ENCODE peak calls at places on chromosomes 2 and 18, in nine cellular contexts. One of them, this sample, is unnamed.

GRCh38 chr2:159736048-159736447 is 23.7 kb downstream of the MARCHF7 start:
- DNase-seq in hypothalamus: no peak
- DNase-seq in putamen: no peak
- DNase-seq in NCI-H82: no peak
- DNase-seq in GM20000: no peak
- DNase-seq in NCI-H2081 treated with DMSO at 0.1 percent for 48 hours: no peak
- DNase-seq in B cell: no peak
- DNase-seq in stimulated activated CD4-positive, alpha-beta T cell treated with anti-CD3 and anti-CD28 coated beads, Interleukin-1b, Interleukin-23, amount 100 ng/mL, for 1 hour: no peak
- DNase-seq in T follicular helper cell: no peak
- DNase-seq in this sample: no peak

GRCh38 chr2:233085037-233085838 is 25.1 kb downstream of the INPP5D start:
- DNase-seq in GM20000: no peak
- DNase-seq in stimulated activated CD4-positive, alpha-beta T cell treated with anti-CD3 and anti-CD28 coated beads, Interleukin-1b, Interleukin-23, amount 100 ng/mL, for 1 hour: no peak
- DNase-seq in NCI-H2081 treated with DMSO at 0.1 percent for 48 hours: no peak
- DNase-seq in hypothalamus: no peak
- DNase-seq in T follicular helper cell: no peak
- DNase-seq in B cell: no peak
- DNase-seq in NCI-H82: no peak
- DNase-seq in putamen: no peak
- DNase-seq in this sample: no peak

GRCh38 chr2:9528036-9528787 is 27.4 kb downstream of the ADAM17 start:
- DNase-seq in NCI-H2081 treated with DMSO at 0.1 percent for 48 hours: no peak
- DNase-seq in T follicular helper cell: no peak
- DNase-seq in stimulated activated CD4-positive, alpha-beta T cell treated with anti-CD3 and anti-CD28 coated beads, Interleukin-1b, Interleukin-23, amount 100 ng/mL, for 1 hour: no peak
- DNase-seq in NCI-H82: no peak
- DNase-seq in hypothalamus: no peak
- DNase-seq in B cell: no peak
- DNase-seq in putamen: no peak
- DNase-seq in GM20000: no peak
- DNase-seq in this sample: no peak

GRCh38 chr2:11930211-11930761 is 183.9 kb downstream of the LPIN1 start:
- DNase-seq in GM20000: no peak
- DNase-seq in putamen: no peak
- DNase-seq in T follicular helper cell: no peak
- DNase-seq in B cell: no peak
- DNase-seq in NCI-H2081 treated with DMSO at 0.1 percent for 48 hours: no peak
- DNase-seq in stimulated activated CD4-positive, alpha-beta T cell treated with anti-CD3 and anti-CD28 coated beads, Interleukin-1b, Interleukin-23, amount 100 ng/mL, for 1 hour: no peak
- DNase-seq in hypothalamus: no peak
- DNase-seq in NCI-H82: no peak
- DNase-seq in this sample: no peak

GRCh38 chr2:127560929-127561275 is 25.4 kb downstream of the MYO7B start:
- DNase-seq in B cell: no peak
- DNase-seq in putamen: no peak
- DNase-seq in NCI-H82: no peak
- DNase-seq in hypothalamus: no peak
- DNase-seq in stimulated activated CD4-positive, alpha-beta T cell treated with anti-CD3 and anti-CD28 coated beads, Interleukin-1b, Interleukin-23, amount 100 ng/mL, for 1 hour: no peak
- DNase-seq in T follicular helper cell: no peak
- DNase-seq in GM20000: no peak
- DNase-seq in NCI-H2081 treated with DMSO at 0.1 percent for 48 hours: no peak
- DNase-seq in this sample: no peak

GRCh38 chr2:207163053-207163814 is 2.5 kb downstream of the KLF7 start:
- DNase-seq in stimulated activated CD4-positive, alpha-beta T cell treated with anti-CD3 and anti-CD28 coated beads, Interleukin-1b, Interleukin-23, amount 100 ng/mL, for 1 hour: no peak
- DNase-seq in B cell: no peak
- DNase-seq in T follicular helper cell: no peak
- DNase-seq in GM20000: no peak
- DNase-seq in hypothalamus: no peak
- DNase-seq in NCI-H82: peak
- DNase-seq in NCI-H2081 treated with DMSO at 0.1 percent for 48 hours: no peak
- DNase-seq in putamen: peak
- DNase-seq in this sample: no peak

GRCh38 chr2:235678712-235679111 is 184.9 kb downstream of the AGAP1 start:
- DNase-seq in B cell: no peak
- DNase-seq in hypothalamus: no peak
- DNase-seq in T follicular helper cell: no peak
- DNase-seq in NCI-H82: peak
- DNase-seq in NCI-H2081 treated with DMSO at 0.1 percent for 48 hours: no peak
- DNase-seq in putamen: no peak
- DNase-seq in stimulated activated CD4-positive, alpha-beta T cell treated with anti-CD3 and anti-CD28 coated beads, Interleukin-1b, Interleukin-23, amount 100 ng/mL, for 1 hour: no peak
- DNase-seq in GM20000: no peak
- DNase-seq in this sample: no peak

GRCh38 chr18:5630057-5630765 is 86.4 kb upstream of the EPB41L3 start:
- DNase-seq in T follicular helper cell: no peak
- DNase-seq in B cell: no peak
- DNase-seq in GM20000: peak
- DNase-seq in NCI-H2081 treated with DMSO at 0.1 percent for 48 hours: no peak
- DNase-seq in NCI-H82: peak
- DNase-seq in stimulated activated CD4-positive, alpha-beta T cell treated with anti-CD3 and anti-CD28 coated beads, Interleukin-1b, Interleukin-23, amount 100 ng/mL, for 1 hour: no peak
- DNase-seq in hypothalamus: no peak
- DNase-seq in putamen: peak
- DNase-seq in this sample: no peak

GRCh38 chr2:61951876-61952275 is 46.4 kb downstream of the COMMD1 start:
- DNase-seq in T follicular helper cell: no peak
- DNase-seq in B cell: no peak
- DNase-seq in stimulated activated CD4-positive, alpha-beta T cell treated with anti-CD3 and anti-CD28 coated beads, Interleukin-1b, Interleukin-23, amount 100 ng/mL, for 1 hour: no peak
- DNase-seq in hypothalamus: no peak
- DNase-seq in NCI-H2081 treated with DMSO at 0.1 percent for 48 hours: no peak
- DNase-seq in putamen: no peak
- DNase-seq in GM20000: no peak
- DNase-seq in NCI-H82: no peak
- DNase-seq in this sample: no peak

GRCh38 chr2:68292108-68292710 is 27.5 kb downstream of the CNRIP1 start:
- DNase-seq in GM20000: peak
- DNase-seq in T follicular helper cell: peak
- DNase-seq in hypothalamus: no peak
- DNase-seq in stimulated activated CD4-positive, alpha-beta T cell treated with anti-CD3 and anti-CD28 coated beads, Interleukin-1b, Interleukin-23, amount 100 ng/mL, for 1 hour: no peak
- DNase-seq in putamen: no peak
- DNase-seq in NCI-H2081 treated with DMSO at 0.1 percent for 48 hours: no peak
- DNase-seq in B cell: no peak
- DNase-seq in NCI-H82: peak
- DNase-seq in this sample: no peak

GRCh38 chr2:14520385-14520945 is 112.1 kb upstream of the LRATD1 start:
- DNase-seq in T follicular helper cell: no peak
- DNase-seq in GM20000: no peak
- DNase-seq in NCI-H2081 treated with DMSO at 0.1 percent for 48 hours: no peak
- DNase-seq in stimulated activated CD4-positive, alpha-beta T cell treated with anti-CD3 and anti-CD28 coated beads, Interleukin-1b, Interleukin-23, amount 100 ng/mL, for 1 hour: no peak
- DNase-seq in hypothalamus: no peak
- DNase-seq in NCI-H82: no peak
- DNase-seq in B cell: no peak
- DNase-seq in putamen: peak
- DNase-seq in this sample: no peak

GRCh38 chr2:198873771-198874501 is 583.8 kb downstream of the SATB2 start:
- DNase-seq in NCI-H82: no peak
- DNase-seq in NCI-H2081 treated with DMSO at 0.1 percent for 48 hours: no peak
- DNase-seq in stimulated activated CD4-positive, alpha-beta T cell treated with anti-CD3 and anti-CD28 coated beads, Interleukin-1b, Interleukin-23, amount 100 ng/mL, for 1 hour: no peak
- DNase-seq in GM20000: no peak
- DNase-seq in putamen: no peak
- DNase-seq in T follicular helper cell: no peak
- DNase-seq in hypothalamus: no peak
- DNase-seq in B cell: no peak
- DNase-seq in this sample: no peak

GRCh38 chr2:219284501-219285347 is 5.6 kb downstream of the DNAJB2 start:
- DNase-seq in T follicular helper cell: no peak
- DNase-seq in putamen: no peak
- DNase-seq in hypothalamus: no peak
- DNase-seq in B cell: no peak
- DNase-seq in NCI-H2081 treated with DMSO at 0.1 percent for 48 hours: no peak
- DNase-seq in GM20000: no peak
- DNase-seq in stimulated activated CD4-positive, alpha-beta T cell treated with anti-CD3 and anti-CD28 coated beads, Interleukin-1b, Interleukin-23, amount 100 ng/mL, for 1 hour: no peak
- DNase-seq in NCI-H82: no peak
- DNase-seq in this sample: no peak

GRCh38 chr2:238286551-238286950 is 1.9 kb downstream of the PER2 start:
- DNase-seq in B cell: no peak
- DNase-seq in GM20000: no peak
- DNase-seq in stimulated activated CD4-positive, alpha-beta T cell treated with anti-CD3 and anti-CD28 coated beads, Interleukin-1b, Interleukin-23, amount 100 ng/mL, for 1 hour: no peak
- DNase-seq in putamen: peak
- DNase-seq in NCI-H82: no peak
- DNase-seq in NCI-H2081 treated with DMSO at 0.1 percent for 48 hours: no peak
- DNase-seq in hypothalamus: no peak
- DNase-seq in T follicular helper cell: no peak
- DNase-seq in this sample: no peak

GRCh38 chr2:168330624-168331423 is 83.4 kb upstream of the STK39 start:
- DNase-seq in NCI-H2081 treated with DMSO at 0.1 percent for 48 hours: no peak
- DNase-seq in B cell: no peak
- DNase-seq in putamen: no peak
- DNase-seq in hypothalamus: no peak
- DNase-seq in GM20000: no peak
- DNase-seq in T follicular helper cell: no peak
- DNase-seq in NCI-H82: no peak
- DNase-seq in stimulated activated CD4-positive, alpha-beta T cell treated with anti-CD3 and anti-CD28 coated beads, Interleukin-1b, Interleukin-23, amount 100 ng/mL, for 1 hour: no peak
- DNase-seq in this sample: no peak

GRCh38 chr2:85838181-85838580 is 50.6 kb downstream of the ST3GAL5 start:
- DNase-seq in GM20000: no peak
- DNase-seq in hypothalamus: no peak
- DNase-seq in NCI-H82: peak
- DNase-seq in stimulated activated CD4-positive, alpha-beta T cell treated with anti-CD3 and anti-CD28 coated beads, Interleukin-1b, Interleukin-23, amount 100 ng/mL, for 1 hour: no peak
- DNase-seq in putamen: no peak
- DNase-seq in B cell: no peak
- DNase-seq in NCI-H2081 treated with DMSO at 0.1 percent for 48 hours: no peak
- DNase-seq in T follicular helper cell: no peak
- DNase-seq in this sample: no peak

GRCh38 chr2:216727346-216728122 is 32.2 kb upstream of the IGFBP5 start:
- DNase-seq in hypothalamus: no peak
- DNase-seq in stimulated activated CD4-positive, alpha-beta T cell treated with anti-CD3 and anti-CD28 coated beads, Interleukin-1b, Interleukin-23, amount 100 ng/mL, for 1 hour: no peak
- DNase-seq in NCI-H82: no peak
- DNase-seq in GM20000: no peak
- DNase-seq in B cell: no peak
- DNase-seq in T follicular helper cell: no peak
- DNase-seq in NCI-H2081 treated with DMSO at 0.1 percent for 48 hours: no peak
- DNase-seq in putamen: no peak
- DNase-seq in this sample: no peak

GRCh38 chr18:7770903-7771302 is 203.8 kb downstream of the PTPRM start:
- DNase-seq in stimulated activated CD4-positive, alpha-beta T cell treated with anti-CD3 and anti-CD28 coated beads, Interleukin-1b, Interleukin-23, amount 100 ng/mL, for 1 hour: no peak
- DNase-seq in NCI-H82: no peak
- DNase-seq in T follicular helper cell: no peak
- DNase-seq in B cell: no peak
- DNase-seq in NCI-H2081 treated with DMSO at 0.1 percent for 48 hours: no peak
- DNase-seq in hypothalamus: no peak
- DNase-seq in putamen: no peak
- DNase-seq in GM20000: no peak
- DNase-seq in this sample: no peak

GRCh38 chr2:203743441-203743932 is 37.0 kb downstream of the CD28 start:
- DNase-seq in hypothalamus: no peak
- DNase-seq in stimulated activated CD4-positive, alpha-beta T cell treated with anti-CD3 and anti-CD28 coated beads, Interleukin-1b, Interleukin-23, amount 100 ng/mL, for 1 hour: no peak
- DNase-seq in B cell: no peak
- DNase-seq in T follicular helper cell: no peak
- DNase-seq in putamen: no peak
- DNase-seq in NCI-H2081 treated with DMSO at 0.1 percent for 48 hours: no peak
- DNase-seq in GM20000: no peak
- DNase-seq in NCI-H82: no peak
- DNase-seq in this sample: no peak

GRCh38 chr2:106117882-106118684 is 76.0 kb downstream of the UXS1 start:
- DNase-seq in GM20000: no peak
- DNase-seq in T follicular helper cell: no peak
- DNase-seq in NCI-H82: no peak
- DNase-seq in putamen: no peak
- DNase-seq in stimulated activated CD4-positive, alpha-beta T cell treated with anti-CD3 and anti-CD28 coated beads, Interleukin-1b, Interleukin-23, amount 100 ng/mL, for 1 hour: no peak
- DNase-seq in NCI-H2081 treated with DMSO at 0.1 percent for 48 hours: no peak
- DNase-seq in B cell: no peak
- DNase-seq in hypothalamus: no peak
- DNase-seq in this sample: no peak

GRCh38 chr18:51522821-51523220 is 325.3 kb upstream of the MEX3C start:
- DNase-seq in hypothalamus: no peak
- DNase-seq in NCI-H82: no peak
- DNase-seq in GM20000: no peak
- DNase-seq in stimulated activated CD4-positive, alpha-beta T cell treated with anti-CD3 and anti-CD28 coated beads, Interleukin-1b, Interleukin-23, amount 100 ng/mL, for 1 hour: no peak
- DNase-seq in B cell: no peak
- DNase-seq in NCI-H2081 treated with DMSO at 0.1 percent for 48 hours: no peak
- DNase-seq in T follicular helper cell: no peak
- DNase-seq in putamen: no peak
- DNase-seq in this sample: no peak

GRCh38 chr2:191105082-191105481 is 45.7 kb downstream of the STAT4 start:
- DNase-seq in NCI-H2081 treated with DMSO at 0.1 percent for 48 hours: no peak
- DNase-seq in putamen: no peak
- DNase-seq in stimulated activated CD4-positive, alpha-beta T cell treated with anti-CD3 and anti-CD28 coated beads, Interleukin-1b, Interleukin-23, amount 100 ng/mL, for 1 hour: no peak
- DNase-seq in GM20000: no peak
- DNase-seq in hypothalamus: no peak
- DNase-seq in NCI-H82: no peak
- DNase-seq in B cell: no peak
- DNase-seq in T follicular helper cell: no peak
- DNase-seq in this sample: no peak

GRCh38 chr2:224904390-224904789 is 137.9 kb downstream of the DOCK10 start:
- DNase-seq in hypothalamus: no peak
- DNase-seq in putamen: no peak
- DNase-seq in T follicular helper cell: no peak
- DNase-seq in GM20000: no peak
- DNase-seq in stimulated activated CD4-positive, alpha-beta T cell treated with anti-CD3 and anti-CD28 coated beads, Interleukin-1b, Interleukin-23, amount 100 ng/mL, for 1 hour: no peak
- DNase-seq in NCI-H82: no peak
- DNase-seq in NCI-H2081 treated with DMSO at 0.1 percent for 48 hours: no peak
- DNase-seq in B cell: no peak
- DNase-seq in this sample: no peak

GRCh38 chr2:48016620-48017019 is 110.3 kb upstream of the FBXO11 start:
- DNase-seq in NCI-H2081 treated with DMSO at 0.1 percent for 48 hours: no peak
- DNase-seq in T follicular helper cell: peak
- DNase-seq in B cell: no peak
- DNase-seq in stimulated activated CD4-positive, alpha-beta T cell treated with anti-CD3 and anti-CD28 coated beads, Interleukin-1b, Interleukin-23, amount 100 ng/mL, for 1 hour: no peak
- DNase-seq in GM20000: no peak
- DNase-seq in NCI-H82: peak
- DNase-seq in putamen: no peak
- DNase-seq in hypothalamus: no peak
- DNase-seq in this sample: no peak

GRCh38 chr18:45050712-45051639 is 370.3 kb downstream of the SETBP1 start:
- DNase-seq in hypothalamus: no peak
- DNase-seq in GM20000: no peak
- DNase-seq in stimulated activated CD4-positive, alpha-beta T cell treated with anti-CD3 and anti-CD28 coated beads, Interleukin-1b, Interleukin-23, amount 100 ng/mL, for 1 hour: no peak
- DNase-seq in T follicular helper cell: no peak
- DNase-seq in NCI-H82: no peak
- DNase-seq in NCI-H2081 treated with DMSO at 0.1 percent for 48 hours: no peak
- DNase-seq in B cell: no peak
- DNase-seq in putamen: no peak
- DNase-seq in this sample: no peak

GRCh38 chr18:74734013-74734444 is 136.4 kb downstream of the ZNF407 start:
- DNase-seq in GM20000: no peak
- DNase-seq in stimulated activated CD4-positive, alpha-beta T cell treated with anti-CD3 and anti-CD28 coated beads, Interleukin-1b, Interleukin-23, amount 100 ng/mL, for 1 hour: no peak
- DNase-seq in NCI-H2081 treated with DMSO at 0.1 percent for 48 hours: no peak
- DNase-seq in putamen: no peak
- DNase-seq in NCI-H82: no peak
- DNase-seq in hypothalamus: no peak
- DNase-seq in B cell: no peak
- DNase-seq in T follicular helper cell: no peak
- DNase-seq in this sample: no peak

GRCh38 chr18:80202264-80202998 is 44.9 kb downstream of the PARD6G start:
- DNase-seq in NCI-H82: no peak
- DNase-seq in stimulated activated CD4-positive, alpha-beta T cell treated with anti-CD3 and anti-CD28 coated beads, Interleukin-1b, Interleukin-23, amount 100 ng/mL, for 1 hour: no peak
- DNase-seq in T follicular helper cell: no peak
- DNase-seq in GM20000: peak
- DNase-seq in putamen: no peak
- DNase-seq in hypothalamus: no peak
- DNase-seq in B cell: no peak
- DNase-seq in NCI-H2081 treated with DMSO at 0.1 percent for 48 hours: no peak
- DNase-seq in this sample: no peak

GRCh38 chr18:79070486-79070885 is 1.3 kb downstream of the ATP9B start:
- DNase-seq in hypothalamus: no peak
- DNase-seq in putamen: no peak
- DNase-seq in GM20000: no peak
- DNase-seq in stimulated activated CD4-positive, alpha-beta T cell treated with anti-CD3 and anti-CD28 coated beads, Interleukin-1b, Interleukin-23, amount 100 ng/mL, for 1 hour: no peak
- DNase-seq in NCI-H82: peak
- DNase-seq in NCI-H2081 treated with DMSO at 0.1 percent for 48 hours: no peak
- DNase-seq in T follicular helper cell: no peak
- DNase-seq in B cell: no peak
- DNase-seq in this sample: no peak

GRCh38 chr18:49638891-49639557 is 77.2 kb downstream of the LIPG start:
- DNase-seq in hypothalamus: no peak
- DNase-seq in T follicular helper cell: no peak
- DNase-seq in B cell: no peak
- DNase-seq in stimulated activated CD4-positive, alpha-beta T cell treated with anti-CD3 and anti-CD28 coated beads, Interleukin-1b, Interleukin-23, amount 100 ng/mL, for 1 hour: no peak
- DNase-seq in NCI-H2081 treated with DMSO at 0.1 percent for 48 hours: no peak
- DNase-seq in NCI-H82: no peak
- DNase-seq in GM20000: no peak
- DNase-seq in putamen: no peak
- DNase-seq in this sample: no peak

GRCh38 chr18:55544028-55544427 is 44.0 kb downstream of the TCF4 start:
- DNase-seq in GM20000: no peak
- DNase-seq in putamen: no peak
- DNase-seq in hypothalamus: no peak
- DNase-seq in stimulated activated CD4-positive, alpha-beta T cell treated with anti-CD3 and anti-CD28 coated beads, Interleukin-1b, Interleukin-23, amount 100 ng/mL, for 1 hour: no peak
- DNase-seq in T follicular helper cell: no peak
- DNase-seq in NCI-H2081 treated with DMSO at 0.1 percent for 48 hours: no peak
- DNase-seq in B cell: no peak
- DNase-seq in NCI-H82: no peak
- DNase-seq in this sample: no peak

GRCh38 chr2:205148756-205149155 is 533.5 kb upstream of the NRP2 start:
- DNase-seq in B cell: no peak
- DNase-seq in GM20000: no peak
- DNase-seq in NCI-H2081 treated with DMSO at 0.1 percent for 48 hours: peak
- DNase-seq in NCI-H82: peak
- DNase-seq in hypothalamus: no peak
- DNase-seq in stimulated activated CD4-positive, alpha-beta T cell treated with anti-CD3 and anti-CD28 coated beads, Interleukin-1b, Interleukin-23, amount 100 ng/mL, for 1 hour: no peak
- DNase-seq in T follicular helper cell: no peak
- DNase-seq in putamen: no peak
- DNase-seq in this sample: no peak